ENCODE peak calls at places on chromosomes 2 and 18, in four cellular contexts. M is H1, X is A549, I is HepG2. K is an unnamed sample.

GRCh38 chr2:179377296-179377695 is 112.7 kb upstream of the SESTD1 start:
- DNase-seq in M (no peak), X (no peak), I (no peak), K (no peak)

GRCh38 chr2:64692401-64692800 is 38.7 kb upstream of the SERTAD2 start:
- DNase-seq in M (no peak), X (no peak), I (no peak), K (no peak)

GRCh38 chr2:121965666-121966065 is 210.2 kb downstream of the TSN start:
- DNase-seq in M (no peak), X (no peak), I (no peak), K (no peak)

GRCh38 chr2:169069341-169069740 is at the start of gene DHRS9:
- DNase-seq in M (no peak), X (peak), I (no peak), K (no peak)

GRCh38 chr2:218291934-218292699 is at the start of gene TMBIM1:
- DNase-seq in M (peak), X (peak), I (peak), K (peak)

GRCh38 chr2:172701250-172701649 is 34.4 kb upstream of the RAPGEF4 start:
- DNase-seq in M (no peak), X (no peak), I (no peak), K (no peak)

GRCh38 chr2:229130522-229130921 is 140.6 kb downstream of the PID1 start:
- DNase-seq in M (no peak), X (no peak), I (no peak), K (no peak)

GRCh38 chr2:37583402-37583801 is 88.0 kb downstream of the CDC42EP3 start:
- DNase-seq in M (no peak), X (no peak), I (no peak), K (no peak)

GRCh38 chr2:160836755-160837154 is 323.5 kb upstream of the TANK start:
- DNase-seq in M (no peak), X (peak), I (no peak), K (no peak)

GRCh38 chr2:113723411-113723810 is 33.0 kb downstream of the SLC35F5 start:
- DNase-seq in M (no peak), X (no peak), I (no peak), K (no peak)

GRCh38 chr2:238305965-238306679 is 14.2 kb upstream of the TRAF3IP1 start:
- DNase-seq in M (no peak), X (no peak), I (no peak), K (no peak)

GRCh38 chr2:36568533-36569246 is 29.3 kb downstream of the FEZ2 start:
- DNase-seq in M (no peak), X (peak), I (no peak), K (no peak)

GRCh38 chr18:54444309-54444914 is 86.7 kb downstream of the C18orf54 start:
- DNase-seq in M (peak), X (peak), I (peak), K (peak)

GRCh38 chr18:33578371-33579146 is 540 bp downstream of the ASXL3 start:
- DNase-seq in M (peak), X (no peak), I (peak), K (no peak)

GRCh38 chr18:79735071-79735980 is 55.7 kb downstream of the CTDP1 start:
- DNase-seq in M (no peak), X (no peak), I (no peak), K (no peak)

GRCh38 chr2:173881466-173881865 is 83.7 kb downstream of the SP3 start:
- DNase-seq in M (no peak), X (no peak), I (no peak), K (no peak)

GRCh38 chr2:171297951-171298350 is 135.8 kb downstream of the METTL8 start:
- DNase-seq in M (no peak), X (no peak), I (peak), K (no peak)

GRCh38 chr18:12372406-12372805 is 4.6 kb downstream of the AFG3L2 start:
- DNase-seq in M (no peak), X (no peak), I (no peak), K (no peak)

GRCh38 chr2:149169653-149170052 is 131.2 kb downstream of the LYPD6B start:
- DNase-seq in M (no peak), X (no peak), I (no peak), K (no peak)

GRCh38 chr2:27885656-27886055 is 4.5 kb downstream of the RBKS start:
- DNase-seq in M (no peak), X (no peak), I (no peak), K (no peak)

GRCh38 chr18:36186461-36187137 is 698 bp upstream of the MOCOS start:
- DNase-seq in M (peak), X (peak), I (peak), K (peak)

GRCh38 chr2:70084973-70085710 is 2.1 kb upstream of the PCBP1 start:
- DNase-seq in M (peak), X (no peak), I (no peak), K (peak)

GRCh38 chr2:152098798-152099654 is at the start of gene CACNB4:
- DNase-seq in M (peak), X (peak), I (no peak), K (no peak)

GRCh38 chr2:30361751-30362394 is 85.2 kb upstream of the LCLAT1 start:
- DNase-seq in M (no peak), X (no peak), I (no peak), K (no peak)

GRCh38 chr2:215764441-215765048 is 248.8 kb downstream of the MREG start:
- DNase-seq in M (no peak), X (no peak), I (no peak), K (peak)

GRCh38 chr2:85644909-85645308 is 23.1 kb downstream of the SFTPB start:
- DNase-seq in M (no peak), X (no peak), I (no peak), K (no peak)

GRCh38 chr2:235666240-235666781 is 172.5 kb downstream of the AGAP1 start:
- DNase-seq in M (peak), X (peak), I (peak), K (no peak)

GRCh38 chr2:105142239-105142638 is 99.3 kb upstream of the GPR45 start:
- DNase-seq in M (peak), X (no peak), I (no peak), K (no peak)

GRCh38 chr2:109339519-109339991 is 210.6 kb downstream of the SH3RF3 start:
- DNase-seq in M (peak), X (no peak), I (no peak), K (no peak)

GRCh38 chr2:68766378-68766845 is 31.8 kb downstream of the ARHGAP25 start:
- DNase-seq in M (no peak), X (no peak), I (no peak), K (no peak)

GRCh38 chr2:65620524-65620923 is 188.1 kb upstream of the SPRED2 start:
- DNase-seq in M (no peak), X (no peak), I (no peak), K (no peak)

GRCh38 chr2:73253901-73254300 is 19.8 kb downstream of the CCT7 start:
- DNase-seq in M (no peak), X (no peak), I (no peak), K (no peak)

GRCh38 chr18:22267697-22268096 is 98.3 kb downstream of the GATA6 start:
- DNase-seq in M (no peak), X (no peak), I (no peak), K (no peak)

GRCh38 chr2:125512313-125512712 is 1143.6 kb upstream of the GYPC start:
- DNase-seq in M (no peak), X (no peak), I (no peak), K (no peak)

GRCh38 chr2:190684941-190685340 is 36.1 kb downstream of the NAB1 start:
- DNase-seq in M (no peak), X (no peak), I (no peak), K (no peak)

GRCh38 chr2:239002960-239003932 is 155.4 kb downstream of the TWIST2 start:
- DNase-seq in M (no peak), X (no peak), I (no peak), K (no peak)

GRCh38 chr2:805664-806063 is 128.5 kb upstream of the TMEM18 start:
- DNase-seq in M (no peak), X (no peak), I (no peak), K (no peak)

GRCh38 chr2:202113571-202114142 is 40.6 kb downstream of the KIAA2012 start:
- DNase-seq in M (no peak), X (peak), I (peak), K (no peak)

GRCh38 chr2:202115385-202116060 is 42.5 kb downstream of the KIAA2012 start:
- DNase-seq in M (no peak), X (peak), I (no peak), K (no peak)

GRCh38 chr2:202114798-202115197 is 41.7 kb downstream of the KIAA2012 start:
- DNase-seq in M (no peak), X (no peak), I (no peak), K (no peak)

GRCh38 chr2:202118168-202118567 is 45.1 kb downstream of the KIAA2012 start:
- DNase-seq in M (no peak), X (no peak), I (no peak), K (no peak)

GRCh38 chr2:202116686-202117085 is 43.6 kb downstream of the KIAA2012 start:
- DNase-seq in M (no peak), X (no peak), I (no peak), K (no peak)
- TF ChIP-seq RNF2 in M (no peak), X (no peak), I (no peak), K (no peak)

GRCh38 chr18:73785276-73785675 is 362.4 kb downstream of the FBXO15 start:
- DNase-seq in M (no peak), X (no peak), I (no peak), K (no peak)

GRCh38 chr18:73784853-73785252 is 362.8 kb downstream of the FBXO15 start:
- DNase-seq in M (no peak), X (no peak), I (no peak), K (no peak)

GRCh38 chr18:73791081-73791480 is 356.6 kb downstream of the FBXO15 start:
- DNase-seq in M (no peak), X (no peak), I (no peak), K (no peak)

GRCh38 chr18:73790582-73790981 is 357.1 kb downstream of the FBXO15 start:
- DNase-seq in M (no peak), X (no peak), I (no peak), K (no peak)

GRCh38 chr18:73787316-73787715 is 360.3 kb downstream of the FBXO15 start:
- DNase-seq in M (no peak), X (no peak), I (no peak), K (no peak)
- H3K27ac ChIP-seq in M (no peak), X (no peak), I (no peak), K (no peak)

GRCh38 chr2:45132551-45132950 is 123.3 kb upstream of the SIX2 start:
- DNase-seq in M (no peak), X (no peak), I (no peak), K (no peak)
- TF ChIP-seq RNF2 in M (no peak), X (no peak), I (no peak), K (no peak)

DNA sequence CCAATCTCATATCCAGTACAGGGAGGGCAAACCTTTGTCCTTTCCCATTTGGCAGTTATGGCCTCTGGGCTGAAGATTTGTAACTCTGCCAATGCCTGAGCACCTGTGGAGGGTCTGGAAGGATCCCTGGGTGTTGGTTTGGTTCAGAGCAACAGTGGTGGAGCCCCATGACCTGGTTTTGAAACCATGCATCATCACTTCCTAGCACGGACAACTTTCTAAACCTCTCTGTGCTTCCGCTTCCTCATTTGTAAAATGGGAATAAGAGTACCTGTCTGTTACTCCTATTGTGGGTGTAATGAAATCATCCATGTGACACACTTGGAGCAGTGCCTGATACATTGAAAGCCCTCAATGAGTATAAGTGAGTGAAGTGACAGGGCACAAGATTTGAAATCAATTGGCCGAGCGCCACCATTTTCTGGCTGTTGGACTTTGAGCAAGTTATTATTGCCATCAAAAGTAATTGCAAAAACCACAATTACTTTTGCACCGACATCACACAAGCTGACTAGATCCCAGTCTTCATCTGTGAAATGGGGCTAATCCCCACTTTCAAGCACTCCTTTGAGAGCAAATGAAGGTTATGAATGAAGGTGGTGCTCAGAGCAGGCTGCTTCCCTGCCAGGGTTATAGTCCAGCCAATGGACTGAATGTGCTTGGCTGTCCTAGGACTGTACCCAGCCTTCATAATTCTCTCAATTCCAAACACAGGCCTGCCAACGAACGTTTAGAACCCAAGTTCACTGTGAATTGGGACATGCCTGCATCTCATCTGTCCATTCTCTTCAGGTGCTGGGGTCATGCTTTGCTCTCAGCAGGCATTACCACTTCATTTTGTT is 28.0 kb upstream of the ICOS start:
- DNase-seq in M (no peak), X (no peak), I (no peak), K (no peak)
- H3K27ac ChIP-seq in M (no peak), X (no peak), I (no peak), K (no peak)

GRCh38 chr2:221502270-221502973 is 69.7 kb downstream of the EPHA4 start:
- DNase-seq in M (no peak), X (no peak), I (no peak), K (no peak)
- TF ChIP-seq RNF2 in M (no peak), X (no peak), I (no peak), K (no peak)

GRCh38 chr2:98488252-98488651 is 43.6 kb downstream of the INPP4A start:
- DNase-seq in M (no peak), X (no peak), I (no peak), K (no peak)

GRCh38 chr2:98487101-98487805 is 42.6 kb downstream of the INPP4A start:
- DNase-seq in M (no peak), X (no peak), I (no peak), K (no peak)

GRCh38 chr2:98487806-98488189 is 43.1 kb downstream of the INPP4A start:
- DNase-seq in M (no peak), X (peak), I (peak), K (peak)

GRCh38 chr2:98492441-98492840 is 47.8 kb downstream of the INPP4A start:
- DNase-seq in M (no peak), X (no peak), I (no peak), K (no peak)

DNA sequence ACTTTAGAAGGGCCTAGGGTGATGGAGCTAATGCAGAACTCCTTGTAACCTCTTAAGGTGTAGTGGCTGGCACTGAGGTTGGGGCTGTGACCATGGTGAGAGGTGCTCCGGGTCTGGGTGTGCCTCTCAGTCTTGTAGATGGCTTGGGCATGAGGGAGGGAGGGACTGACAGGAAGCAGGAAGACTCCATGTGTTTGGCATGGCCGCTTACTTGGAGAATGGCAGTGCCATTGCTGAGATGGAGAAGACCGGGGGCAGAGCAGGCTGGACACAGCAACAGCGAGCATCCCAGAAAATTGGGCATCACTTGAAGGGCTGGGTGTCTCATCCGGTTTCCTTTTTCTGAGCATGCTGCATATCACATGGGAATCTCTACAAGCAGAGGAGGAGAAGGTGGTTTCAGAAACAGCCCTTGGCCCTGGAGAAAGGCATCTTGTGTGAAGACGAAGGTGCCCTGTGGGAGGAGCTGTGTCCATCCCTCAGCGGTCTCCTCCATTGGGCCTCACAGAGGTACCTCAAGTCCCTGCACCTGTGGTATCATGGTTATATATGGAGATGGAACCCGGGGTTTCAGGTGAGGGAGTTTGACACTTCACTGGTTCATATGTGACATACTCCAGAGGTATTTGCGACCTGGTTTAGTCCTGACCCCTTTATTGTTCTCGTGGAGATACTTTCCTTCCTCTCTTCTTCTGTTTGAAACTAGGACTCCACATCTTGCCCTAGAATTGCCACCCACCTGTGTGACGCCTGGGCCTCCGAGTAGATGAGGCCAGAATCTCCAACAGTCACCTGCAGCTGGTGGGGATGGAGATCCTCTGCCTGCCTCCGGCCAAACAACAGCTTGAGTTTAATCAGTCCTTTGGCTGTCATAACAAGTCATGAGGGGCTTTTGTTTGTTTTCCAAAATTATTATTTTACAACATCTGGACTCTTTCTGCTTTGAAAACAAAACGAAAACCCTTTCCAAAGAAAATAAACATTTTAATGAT is 45.6 kb downstream of the INPP4A start:
- DNase-seq in M (no peak), X (no peak), I (no peak), K (no peak)
- H3K27ac ChIP-seq in M (no peak), X (no peak), I (no peak), K (no peak)

DNA sequence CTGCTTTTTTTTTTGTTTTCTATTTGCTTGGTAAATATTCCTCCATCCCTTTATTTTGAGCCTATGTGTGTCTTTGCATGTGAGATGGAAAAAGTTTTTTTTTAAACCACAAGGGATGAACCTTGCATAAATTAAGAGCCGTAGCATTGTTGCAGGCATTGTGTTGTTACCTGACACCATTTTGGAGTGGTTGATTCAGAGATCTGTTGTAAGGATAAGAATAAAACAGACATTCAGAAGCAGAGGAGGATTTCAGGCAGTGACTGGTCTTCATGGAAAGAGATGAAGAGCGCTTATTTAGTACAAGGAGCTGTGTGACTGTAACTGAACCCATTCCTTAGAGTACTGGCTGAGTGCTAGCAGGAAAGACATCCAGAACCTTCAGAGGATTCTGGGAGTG is 101.2 kb downstream of the LTBP1 start:
- DNase-seq in M (no peak), X (no peak), I (no peak), K (no peak)
- TF ChIP-seq RNF2 in M (no peak), X (no peak), I (no peak), K (no peak)

K was measured in K562.